ENCODE peak calls at places on chromosomes 4 and X, in eight cellular contexts. One of them, this sample, is unnamed. For H3K4me1, the result is how much of the 10 kb centered on the place peaks cover.

GRCh38 chr4:83646538-83646937 is 110.6 kb downstream of the GPAT3 start:
- DNase-seq in HepG2: no peak
- DNase-seq in A549: no peak
- DNase-seq in GM23338: no peak
- DNase-seq in K562: no peak
- DNase-seq in SK-N-SH: no peak
- DNase-seq in HCT116: no peak
- DNase-seq in GM12878: no peak
- DNase-seq in this sample: no peak

GRCh38 chr4:109786846-109787245 is 15.0 kb downstream of the CFI start:
- DNase-seq in HepG2: no peak
- DNase-seq in K562: no peak
- DNase-seq in GM12878: no peak
- DNase-seq in A549: no peak
- DNase-seq in HCT116: no peak
- DNase-seq in SK-N-SH: no peak
- DNase-seq in GM23338: no peak
- DNase-seq in this sample: no peak

GRCh38 chrX:142089193-142089592 is 115.9 kb downstream of the MAGEC2 start:
- DNase-seq in HCT116: no peak
- DNase-seq in SK-N-SH: peak
- DNase-seq in GM23338: peak
- DNase-seq in HepG2: no peak
- DNase-seq in GM12878: no peak
- DNase-seq in K562: no peak
- DNase-seq in A549: peak
- DNase-seq in this sample: peak

GRCh38 chrX:121260568-121261240 is 213.3 kb downstream of the GLUD2 start:
- DNase-seq in GM12878: no peak
- DNase-seq in SK-N-SH: no peak
- DNase-seq in GM23338: no peak
- DNase-seq in HCT116: no peak
- DNase-seq in HepG2: no peak
- DNase-seq in K562: no peak
- DNase-seq in A549: no peak
- DNase-seq in this sample: no peak

GRCh38 chr4:55668449-55668848 is 32.4 kb upstream of the NMU start:
- DNase-seq in HepG2: no peak
- DNase-seq in SK-N-SH: no peak
- DNase-seq in GM23338: peak
- DNase-seq in GM12878: no peak
- DNase-seq in HCT116: no peak
- DNase-seq in K562: no peak
- DNase-seq in A549: no peak
- DNase-seq in this sample: no peak

GRCh38 chr4:52957220-52957686 is 95.1 kb downstream of the RASL11B start:
- DNase-seq in GM23338: no peak
- DNase-seq in A549: no peak
- DNase-seq in HCT116: no peak
- DNase-seq in HepG2: no peak
- DNase-seq in K562: no peak
- DNase-seq in GM12878: no peak
- DNase-seq in SK-N-SH: peak
- DNase-seq in this sample: no peak

GRCh38 chr4:90757529-90757928 is 630.3 kb downstream of the CCSER1 start:
- DNase-seq in HepG2: no peak
- DNase-seq in A549: no peak
- DNase-seq in GM12878: no peak
- DNase-seq in HCT116: no peak
- DNase-seq in GM23338: no peak
- DNase-seq in SK-N-SH: no peak
- DNase-seq in K562: no peak
- DNase-seq in this sample: no peak

GRCh38 chr4:150679767-150680088 is 97.8 kb downstream of the MAB21L2 start:
- DNase-seq in HepG2: no peak
- DNase-seq in HCT116: no peak
- DNase-seq in SK-N-SH: no peak
- DNase-seq in K562: no peak
- DNase-seq in A549: no peak
- DNase-seq in GM23338: no peak
- DNase-seq in GM12878: no peak
- DNase-seq in this sample: no peak

GRCh38 chr4:74950200-74950599 is 17.3 kb downstream of the PARM1 start:
- DNase-seq in A549: no peak
- DNase-seq in HCT116: no peak
- DNase-seq in GM23338: no peak
- DNase-seq in HepG2: no peak
- DNase-seq in K562: no peak
- DNase-seq in SK-N-SH: no peak
- DNase-seq in GM12878: no peak
- DNase-seq in this sample: no peak

GRCh38 chr4:127533028-127533700 is 99.6 kb upstream of the INTU start:
- DNase-seq in HepG2: no peak
- DNase-seq in A549: no peak
- DNase-seq in HCT116: no peak
- DNase-seq in K562: peak
- DNase-seq in GM23338: no peak
- DNase-seq in SK-N-SH: no peak
- DNase-seq in GM12878: no peak
- DNase-seq in this sample: no peak

GRCh38 chr4:148822572-148823418 is 380.6 kb upstream of the NR3C2 start:
- DNase-seq in HepG2: no peak
- DNase-seq in A549: no peak
- DNase-seq in SK-N-SH: no peak
- DNase-seq in K562: no peak
- DNase-seq in GM12878: no peak
- DNase-seq in GM23338: no peak
- DNase-seq in HCT116: no peak
- DNase-seq in this sample: no peak

GRCh38 chr4:185352741-185353140 is 43.0 kb downstream of the LRP2BP start:
- DNase-seq in A549: no peak
- DNase-seq in SK-N-SH: no peak
- DNase-seq in K562: no peak
- DNase-seq in HepG2: no peak
- DNase-seq in HCT116: no peak
- DNase-seq in GM23338: no peak
- DNase-seq in GM12878: no peak
- DNase-seq in this sample: no peak

GRCh38 chrX:30504309-30504708 is 73.3 kb downstream of the TASL start:
- DNase-seq in SK-N-SH: peak
- DNase-seq in GM12878: peak
- DNase-seq in K562: peak
- DNase-seq in HCT116: peak
- DNase-seq in A549: no peak
- DNase-seq in GM23338: peak
- DNase-seq in HepG2: peak
- DNase-seq in this sample: no peak

GRCh38 chr4:2503809-2504208 is 32.6 kb upstream of the FAM193A start:
- DNase-seq in K562: no peak
- DNase-seq in SK-N-SH: no peak
- DNase-seq in GM12878: no peak
- DNase-seq in GM23338: no peak
- DNase-seq in HepG2: no peak
- DNase-seq in HCT116: no peak
- DNase-seq in A549: no peak
- DNase-seq in this sample: no peak

GRCh38 chrX:71859637-71860036 is 51.0 kb upstream of the NHSL2 start:
- DNase-seq in A549: no peak
- DNase-seq in GM12878: no peak
- DNase-seq in HCT116: peak
- DNase-seq in K562: peak
- DNase-seq in SK-N-SH: no peak
- DNase-seq in GM23338: peak
- DNase-seq in HepG2: peak
- DNase-seq in this sample: peak

GRCh38 chr4:4502694-4503311 is 39.0 kb downstream of the STX18 start:
- DNase-seq in HepG2: no peak
- DNase-seq in K562: peak
- DNase-seq in A549: no peak
- DNase-seq in GM23338: no peak
- DNase-seq in HCT116: no peak
- DNase-seq in SK-N-SH: no peak
- DNase-seq in GM12878: no peak
- DNase-seq in this sample: no peak

GRCh38 chr4:181944527-181944926 is 298.7 kb upstream of the TENM3 start:
- DNase-seq in A549: no peak
- DNase-seq in K562: no peak
- DNase-seq in HCT116: no peak
- DNase-seq in GM12878: no peak
- DNase-seq in SK-N-SH: no peak
- DNase-seq in HepG2: no peak
- DNase-seq in GM23338: no peak
- DNase-seq in this sample: no peak

GRCh38 chrX:111652719-111653118 is 28.3 kb upstream of the ALG13 start:
- DNase-seq in HCT116: no peak
- DNase-seq in SK-N-SH: peak
- DNase-seq in HepG2: no peak
- DNase-seq in A549: no peak
- DNase-seq in GM12878: no peak
- DNase-seq in K562: peak
- DNase-seq in GM23338: peak
- DNase-seq in this sample: no peak

GRCh38 chrX:36087366-36087765 is 167.8 kb downstream of the CFAP47 start:
- DNase-seq in HepG2: no peak
- DNase-seq in SK-N-SH: no peak
- DNase-seq in K562: no peak
- DNase-seq in HCT116: no peak
- DNase-seq in A549: no peak
- DNase-seq in GM12878: no peak
- DNase-seq in GM23338: no peak
- DNase-seq in this sample: no peak

GRCh38 chr4:173489514-173489913 is 40.5 kb downstream of the HAND2 start:
- DNase-seq in GM12878: no peak
- DNase-seq in GM23338: no peak
- DNase-seq in HCT116: no peak
- DNase-seq in K562: no peak
- DNase-seq in HepG2: no peak
- DNase-seq in SK-N-SH: no peak
- DNase-seq in A549: no peak
- DNase-seq in this sample: no peak

GRCh38 chr4:82268050-82268825 is 105.6 kb downstream of the HNRNPD start:
- DNase-seq in SK-N-SH: peak
- DNase-seq in GM12878: no peak
- DNase-seq in HCT116: peak
- DNase-seq in K562: peak
- DNase-seq in A549: peak
- DNase-seq in GM23338: peak
- DNase-seq in HepG2: peak
- DNase-seq in this sample: peak

DNA sequence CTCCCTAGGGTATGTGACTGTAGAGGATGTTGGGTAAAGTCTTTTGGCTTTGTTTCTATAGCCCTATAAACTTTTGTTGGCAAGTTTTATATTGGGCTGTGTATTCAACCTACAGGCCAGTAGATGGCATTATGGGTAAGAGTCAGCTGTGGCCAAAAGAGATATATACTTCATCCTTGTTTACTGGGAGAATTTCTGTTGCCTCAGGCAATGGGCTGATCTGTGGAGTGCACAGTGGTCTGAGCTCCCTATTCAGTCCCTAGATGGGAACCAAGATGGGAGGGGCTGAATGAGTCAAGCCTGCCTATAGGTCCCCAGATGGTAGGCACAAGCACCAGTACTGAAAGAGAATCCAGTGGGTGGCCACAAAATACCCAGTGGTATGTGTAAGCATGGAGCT is 580.6 kb downstream of the EPHA5 start:
- DNase-seq in GM12878: no peak
- DNase-seq in GM23338: no peak
- DNase-seq in HepG2: no peak
- DNase-seq in A549: no peak
- DNase-seq in SK-N-SH: no peak
- DNase-seq in HCT116: no peak
- DNase-seq in K562: no peak
- DNase-seq in this sample: no peak
- TF ChIP-seq REST in GM12878: no peak
- TF ChIP-seq REST in GM23338: no peak
- TF ChIP-seq REST in HepG2: no peak
- TF ChIP-seq REST in A549: no peak
- TF ChIP-seq REST in SK-N-SH: no peak
- TF ChIP-seq REST in HCT116: no peak
- TF ChIP-seq REST in K562: no peak
- TF ChIP-seq REST in this sample: no peak

GRCh38 chrX:19708683-19709082 is 178.7 kb downstream of the SH3KBP1 start:
- DNase-seq in A549: no peak
- DNase-seq in HCT116: no peak
- DNase-seq in HepG2: no peak
- DNase-seq in GM12878: no peak
- DNase-seq in SK-N-SH: no peak
- DNase-seq in K562: no peak
- DNase-seq in GM23338: no peak
- DNase-seq in this sample: no peak

GRCh38 chrX:19705196-19705769 is 182.1 kb downstream of the SH3KBP1 start:
- DNase-seq in K562: no peak
- DNase-seq in SK-N-SH: no peak
- DNase-seq in GM23338: no peak
- DNase-seq in HCT116: no peak
- DNase-seq in HepG2: no peak
- DNase-seq in A549: no peak
- DNase-seq in GM12878: no peak
- DNase-seq in this sample: no peak

GRCh38 chrX:19709117-19709811 is 178.1 kb downstream of the SH3KBP1 start:
- DNase-seq in A549: no peak
- DNase-seq in K562: no peak
- DNase-seq in HepG2: no peak
- DNase-seq in HCT116: no peak
- DNase-seq in GM12878: no peak
- DNase-seq in GM23338: no peak
- DNase-seq in SK-N-SH: no peak
- DNase-seq in this sample: no peak

GRCh38 chrX:19709812-19710518 is 177.4 kb downstream of the SH3KBP1 start:
- DNase-seq in HepG2: no peak
- DNase-seq in A549: peak
- DNase-seq in SK-N-SH: no peak
- DNase-seq in K562: peak
- DNase-seq in GM12878: no peak
- DNase-seq in GM23338: no peak
- DNase-seq in HCT116: peak
- DNase-seq in this sample: peak

GRCh38 chrX:19707472-19707871 is 179.9 kb downstream of the SH3KBP1 start:
- DNase-seq in A549: no peak
- DNase-seq in GM12878: no peak
- DNase-seq in K562: peak
- DNase-seq in SK-N-SH: peak
- DNase-seq in HCT116: no peak
- DNase-seq in HepG2: no peak
- DNase-seq in GM23338: no peak
- DNase-seq in this sample: no peak
- H3K4me1 ChIP-seq in A549: under half
- H3K4me1 ChIP-seq in GM12878: under half
- H3K4me1 ChIP-seq in K562: under half
- H3K4me1 ChIP-seq in SK-N-SH: under half
- H3K4me1 ChIP-seq in HCT116: under half
- H3K4me1 ChIP-seq in HepG2: under half
- H3K4me1 ChIP-seq in GM23338: under half
- H3K4me1 ChIP-seq in this sample: under half

GRCh38 chr4:142719854-142720541 is 126.1 kb downstream of the INPP4B start:
- DNase-seq in A549: peak
- DNase-seq in SK-N-SH: peak
- DNase-seq in K562: peak
- DNase-seq in HepG2: no peak
- DNase-seq in GM12878: no peak
- DNase-seq in GM23338: peak
- DNase-seq in HCT116: peak
- DNase-seq in this sample: no peak
- TF ChIP-seq REST in A549: no peak
- TF ChIP-seq REST in SK-N-SH: no peak
- TF ChIP-seq REST in K562: no peak
- TF ChIP-seq REST in HepG2: no peak
- TF ChIP-seq REST in GM12878: no peak
- TF ChIP-seq REST in GM23338: no peak
- TF ChIP-seq REST in HCT116: no peak
- TF ChIP-seq REST in this sample: no peak

GRCh38 chr4:118774989-118775388 is 60.9 kb downstream of the SEC24D start:
- DNase-seq in HepG2: no peak
- DNase-seq in SK-N-SH: no peak
- DNase-seq in A549: no peak
- DNase-seq in K562: no peak
- DNase-seq in HCT116: no peak
- DNase-seq in GM12878: no peak
- DNase-seq in GM23338: no peak
- DNase-seq in this sample: no peak
- H3K4me1 ChIP-seq in HepG2: under half
- H3K4me1 ChIP-seq in SK-N-SH: under half
- H3K4me1 ChIP-seq in A549: under half
- H3K4me1 ChIP-seq in K562: under half
- H3K4me1 ChIP-seq in HCT116: under half
- H3K4me1 ChIP-seq in GM12878: under half
- H3K4me1 ChIP-seq in GM23338: under half
- H3K4me1 ChIP-seq in this sample: under half